ENCODE peak calls at places on chromosomes 7 and 10, in eight cellular contexts. U is SHP77 treated with DMSO at 0.1 percent for 48 hours; F is EH; H is activated T-cell treated with anti-CD3 and anti-CD28 coated beads, Interleukin-2, amount 50 U/mL, for 72 hours; P is A172; S is A549; L is Caco-2; E is T-cell. X is an unnamed sample.

GRCh38 chr7:87216701-87217508 is 2.6 kb downstream of the TMEM243 start:
- DNase-seq in U (no peak), F (no peak), H (peak), P (no peak), S (no peak), L (no peak), E (peak), X (peak)

GRCh38 chr10:119299531-119299930 is 92.2 kb downstream of the GRK5 start:
- DNase-seq in U (no peak), F (no peak), H (no peak), P (no peak), S (no peak), L (no peak), E (no peak), X (no peak)

GRCh38 chr7:147071536-147071935 is 954.9 kb downstream of the CNTNAP2 start:
- DNase-seq in U (no peak), F (no peak), H (no peak), P (no peak), S (no peak), L (no peak), E (no peak), X (no peak)

GRCh38 chr7:155071121-155071651 is 1.1 kb downstream of the HTR5A start:
- DNase-seq in U (no peak), F (no peak), H (no peak), P (no peak), S (no peak), L (no peak), E (no peak), X (no peak)

GRCh38 chr7:33040803-33041516 is 21.6 kb downstream of the NT5C3A start:
- DNase-seq in U (no peak), F (no peak), H (peak), P (peak), S (no peak), L (no peak), E (peak), X (peak)

GRCh38 chr10:28250782-28251181 is 52.1 kb downstream of the MPP7 start:
- DNase-seq in U (no peak), F (peak), H (no peak), P (no peak), S (no peak), L (peak), E (no peak), X (no peak)

GRCh38 chr7:1666251-1666778 is 3.8 kb upstream of the ELFN1 start:
- DNase-seq in U (no peak), F (peak), H (no peak), P (no peak), S (peak), L (no peak), E (no peak), X (no peak)

GRCh38 chr7:80869821-80870751 is 48.8 kb downstream of the SEMA3C start:
- DNase-seq in U (no peak), F (no peak), H (no peak), P (no peak), S (peak), L (peak), E (no peak), X (no peak)

GRCh38 chr7:103797647-103798307 is 191.7 kb downstream of the RELN start:
- DNase-seq in U (no peak), F (no peak), H (no peak), P (no peak), S (no peak), L (no peak), E (no peak), X (no peak)

GRCh38 chr10:77641788-77642397 is 4.3 kb upstream of the KCNMA1 start:
- DNase-seq in U (no peak), F (peak), H (peak), P (peak), S (peak), L (peak), E (peak), X (no peak)

GRCh38 chr7:22589641-22590141 is 89.7 kb upstream of the STEAP1B start:
- DNase-seq in U (peak), F (peak), H (no peak), P (no peak), S (no peak), L (no peak), E (no peak), X (no peak)

GRCh38 chr7:130896898-130897514 is 163.0 kb upstream of the KLF14 start:
- DNase-seq in U (peak), F (peak), H (peak), P (peak), S (peak), L (peak), E (peak), X (peak)

GRCh38 chr10:15279236-15279635 is 91.9 kb downstream of the FAM171A1 start:
- DNase-seq in U (no peak), F (no peak), H (no peak), P (no peak), S (no peak), L (no peak), E (no peak), X (no peak)

GRCh38 chr7:72053273-72053672 is 358.9 kb downstream of the CALN1 start:
- DNase-seq in U (no peak), F (no peak), H (no peak), P (no peak), S (no peak), L (no peak), E (no peak), X (no peak)

GRCh38 chr10:132455441-132455971 is 58.5 kb downstream of the PWWP2B start:
- DNase-seq in U (no peak), F (no peak), H (no peak), P (no peak), S (no peak), L (no peak), E (no peak), X (no peak)

GRCh38 chr10:100878291-100878910 is 34.4 kb upstream of the SLF2 start:
- DNase-seq in U (peak), F (peak), H (peak), P (peak), S (peak), L (peak), E (no peak), X (no peak)

GRCh38 chr7:100171840-100172239 is 3.4 kb upstream of the GAL3ST4 start:
- DNase-seq in U (no peak), F (no peak), H (no peak), P (no peak), S (no peak), L (no peak), E (no peak), X (no peak)

GRCh38 chr10:110174201-110174600 is 33.2 kb upstream of the MXI1 start:
- DNase-seq in U (no peak), F (no peak), H (no peak), P (no peak), S (no peak), L (no peak), E (no peak), X (no peak)

GRCh38 chr10:16611037-16611436 is 89.4 kb upstream of the C1QL3 start:
- DNase-seq in U (no peak), F (no peak), H (no peak), P (no peak), S (no peak), L (no peak), E (no peak), X (no peak)

GRCh38 chr7:29765392-29765979 is 40.8 kb upstream of the WIPF3 start:
- DNase-seq in U (no peak), F (no peak), H (no peak), P (no peak), S (no peak), L (no peak), E (no peak), X (no peak)

GRCh38 chr10:44405038-44405437 is 20.1 kb upstream of the CXCL12 start:
- DNase-seq in U (no peak), F (no peak), H (no peak), P (no peak), S (no peak), L (no peak), E (no peak), X (no peak)

GRCh38 chr7:45978010-45978681 is 57.1 kb upstream of the IGFBP3 start:
- DNase-seq in U (no peak), F (peak), H (peak), P (peak), S (peak), L (peak), E (no peak), X (no peak)

GRCh38 chr10:80894339-80894791 is 356.7 kb downstream of the SH2D4B start:
- DNase-seq in U (no peak), F (no peak), H (no peak), P (no peak), S (no peak), L (no peak), E (no peak), X (no peak)

GRCh38 chr10:78763651-78764395 is 304.9 kb upstream of the ZMIZ1 start:
- DNase-seq in U (no peak), F (no peak), H (peak), P (no peak), S (no peak), L (no peak), E (no peak), X (no peak)

GRCh38 chr10:110567201-110568054 is at the start of gene SMC3:
- DNase-seq in U (peak), F (peak), H (peak), P (peak), S (peak), L (peak), E (peak), X (peak)

GRCh38 chr10:130193493-130194193 is 57.5 kb downstream of the GLRX3 start:
- DNase-seq in U (no peak), F (no peak), H (no peak), P (no peak), S (no peak), L (no peak), E (no peak), X (no peak)

GRCh38 chr10:58511765-58512469 is 755 bp upstream of the BICC1 start:
- DNase-seq in U (no peak), F (peak), H (no peak), P (no peak), S (no peak), L (peak), E (no peak), X (no peak)

GRCh38 chr7:73681031-73681430 is 2.2 kb downstream of the DNAJC30 start:
- DNase-seq in U (no peak), F (peak), H (no peak), P (peak), S (no peak), L (no peak), E (no peak), X (no peak)

GRCh38 chr7:30916767-30917166 is 5.1 kb downstream of the AQP1 start:
- DNase-seq in U (no peak), F (no peak), H (no peak), P (no peak), S (no peak), L (no peak), E (no peak), X (no peak)

GRCh38 chr7:80921130-80921529 is 2.3 kb upstream of the SEMA3C start:
- DNase-seq in U (no peak), F (no peak), H (no peak), P (no peak), S (no peak), L (peak), E (no peak), X (no peak)

GRCh38 chr7:88111136-88111748 is 108.6 kb downstream of the SRI start:
- DNase-seq in U (peak), F (peak), H (no peak), P (peak), S (peak), L (peak), E (no peak), X (no peak)

GRCh38 chr10:6074489-6075301 is 12.5 kb upstream of the IL2RA start:
- DNase-seq in U (no peak), F (peak), H (peak), P (peak), S (no peak), L (no peak), E (no peak), X (no peak)

GRCh38 chr7:134795231-134795630 is 15.8 kb downstream of the CALD1 start:
- DNase-seq in U (no peak), F (no peak), H (no peak), P (no peak), S (no peak), L (no peak), E (no peak), X (no peak)

GRCh38 chr10:4276151-4276550 is 491.1 kb upstream of the KLF6 start:
- DNase-seq in U (no peak), F (no peak), H (no peak), P (no peak), S (no peak), L (no peak), E (no peak), X (no peak)

X was measured in T-helper 1 cell.